ENCODE peak calls at places on chromosomes 11 and 22, in five cellular contexts. One of them, this sample, is unnamed.

GRCh38 chr11:132231656-132232173 is 861.3 kb downstream of the NTM start:
- DNase-seq in Calu3: no peak
- DNase-seq in cardiac muscle cell: no peak
- DNase-seq in mucosa of descending colon: no peak
- DNase-seq in HL-60: no peak
- DNase-seq in this sample: no peak

GRCh38 chr22:35838849-35839646 is 121.4 kb downstream of the APOL5 start:
- DNase-seq in Calu3: peak; percentile 27
- DNase-seq in cardiac muscle cell: peak; percentile 60
- DNase-seq in mucosa of descending colon: no peak
- DNase-seq in HL-60: no peak
- DNase-seq in this sample: peak; percentile 11

GRCh38 chr22:49925525-49926128 is 7.2 kb downstream of the CRELD2 start:
- DNase-seq in Calu3: no peak
- DNase-seq in cardiac muscle cell: no peak
- DNase-seq in mucosa of descending colon: peak; percentile 75
- DNase-seq in HL-60: peak; percentile 83
- DNase-seq in this sample: no peak

GRCh38 chr22:28570697-28571373 is 108.8 kb downstream of the TTC28 start:
- DNase-seq in Calu3: no peak
- DNase-seq in cardiac muscle cell: no peak
- DNase-seq in mucosa of descending colon: no peak
- DNase-seq in HL-60: no peak
- DNase-seq in this sample: no peak

GRCh38 chr22:21949948-21950347 is 2.7 kb downstream of the PPM1F start:
- DNase-seq in Calu3: no peak
- DNase-seq in cardiac muscle cell: no peak
- DNase-seq in mucosa of descending colon: no peak
- DNase-seq in HL-60: no peak
- DNase-seq in this sample: no peak

GRCh38 chr11:16052750-16053149 is 303.6 kb downstream of the SOX6 start:
- DNase-seq in Calu3: no peak
- DNase-seq in cardiac muscle cell: no peak
- DNase-seq in mucosa of descending colon: no peak
- DNase-seq in HL-60: no peak
- DNase-seq in this sample: no peak

GRCh38 chr11:120546312-120547205 is 35.0 kb downstream of the GRIK4 start:
- DNase-seq in Calu3: peak; percentile 46
- DNase-seq in cardiac muscle cell: no peak
- DNase-seq in mucosa of descending colon: peak; percentile 69
- DNase-seq in HL-60: no peak
- DNase-seq in this sample: peak; percentile 54

GRCh38 chr11:20739004-20739612 is 69.7 kb downstream of the NELL1 start:
- DNase-seq in Calu3: no peak
- DNase-seq in cardiac muscle cell: peak; percentile 14
- DNase-seq in mucosa of descending colon: no peak
- DNase-seq in HL-60: no peak
- DNase-seq in this sample: no peak

GRCh38 chr11:124897681-124898680 is at the start of gene ROBO4:
- DNase-seq in Calu3: no peak
- DNase-seq in cardiac muscle cell: no peak
- DNase-seq in mucosa of descending colon: no peak
- DNase-seq in HL-60: no peak
- DNase-seq in this sample: no peak

GRCh38 chr22:19756288-19757128 is 4.1 kb upstream of the TBX1 start:
- DNase-seq in Calu3: peak; percentile 82
- DNase-seq in cardiac muscle cell: peak; percentile 62
- DNase-seq in mucosa of descending colon: no peak
- DNase-seq in HL-60: peak; percentile 49
- DNase-seq in this sample: peak; percentile 65

GRCh38 chr11:130403967-130404366 is 24.4 kb downstream of the ADAMTS8 start:
- DNase-seq in Calu3: no peak
- DNase-seq in cardiac muscle cell: no peak
- DNase-seq in mucosa of descending colon: no peak
- DNase-seq in HL-60: no peak
- DNase-seq in this sample: no peak

GRCh38 chr11:122784325-122785155 is 53.8 kb upstream of the CRTAM start:
- DNase-seq in Calu3: no peak
- DNase-seq in cardiac muscle cell: peak; percentile 16
- DNase-seq in mucosa of descending colon: no peak
- DNase-seq in HL-60: no peak
- DNase-seq in this sample: no peak

GRCh38 chr11:122781378-122782040 is 56.8 kb upstream of the CRTAM start:
- DNase-seq in Calu3: peak; percentile 82
- DNase-seq in cardiac muscle cell: peak; percentile 92
- DNase-seq in mucosa of descending colon: peak; percentile 72
- DNase-seq in HL-60: peak; percentile 78
- DNase-seq in this sample: peak; percentile 91

GRCh38 chr11:122786896-122787295 is 51.4 kb upstream of the CRTAM start:
- DNase-seq in Calu3: no peak
- DNase-seq in cardiac muscle cell: no peak
- DNase-seq in mucosa of descending colon: no peak
- DNase-seq in HL-60: no peak
- DNase-seq in this sample: no peak

GRCh38 chr11:122782222-122782621 is 56.1 kb upstream of the CRTAM start:
- DNase-seq in Calu3: no peak
- DNase-seq in cardiac muscle cell: no peak
- DNase-seq in mucosa of descending colon: no peak
- DNase-seq in HL-60: no peak
- DNase-seq in this sample: no peak

DNA sequence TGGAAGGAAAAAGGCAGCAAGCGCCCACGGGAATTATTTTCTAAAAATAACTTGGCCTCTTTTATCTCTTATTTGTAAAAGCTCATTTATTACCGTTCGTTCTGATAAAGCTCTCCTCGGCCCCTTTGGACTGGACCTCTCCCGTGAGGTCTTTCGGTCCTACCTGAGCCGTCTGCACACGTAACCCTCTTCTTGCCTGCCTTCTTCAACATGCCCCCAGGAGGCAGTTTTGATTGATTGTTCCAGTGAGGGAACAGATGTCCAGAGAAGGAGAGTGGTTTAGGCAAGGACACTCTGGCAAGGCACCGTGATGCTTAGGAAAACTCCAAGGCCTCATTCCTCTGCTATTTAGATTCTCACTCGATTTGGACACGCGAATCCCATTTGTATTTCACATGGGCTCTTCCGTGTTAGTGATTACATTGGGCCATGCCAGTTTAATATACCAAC is 53.1 kb upstream of the CRTAM start:
- DNase-seq in Calu3: no peak
- DNase-seq in cardiac muscle cell: no peak
- DNase-seq in mucosa of descending colon: no peak
- DNase-seq in HL-60: no peak
- DNase-seq in this sample: no peak
- TF ChIP-seq CTCF in Calu3: no peak
- TF ChIP-seq CTCF in cardiac muscle cell: no peak
- TF ChIP-seq CTCF in mucosa of descending colon: no peak
- TF ChIP-seq CTCF in HL-60: no peak
- TF ChIP-seq CTCF in this sample: no peak

DNA sequence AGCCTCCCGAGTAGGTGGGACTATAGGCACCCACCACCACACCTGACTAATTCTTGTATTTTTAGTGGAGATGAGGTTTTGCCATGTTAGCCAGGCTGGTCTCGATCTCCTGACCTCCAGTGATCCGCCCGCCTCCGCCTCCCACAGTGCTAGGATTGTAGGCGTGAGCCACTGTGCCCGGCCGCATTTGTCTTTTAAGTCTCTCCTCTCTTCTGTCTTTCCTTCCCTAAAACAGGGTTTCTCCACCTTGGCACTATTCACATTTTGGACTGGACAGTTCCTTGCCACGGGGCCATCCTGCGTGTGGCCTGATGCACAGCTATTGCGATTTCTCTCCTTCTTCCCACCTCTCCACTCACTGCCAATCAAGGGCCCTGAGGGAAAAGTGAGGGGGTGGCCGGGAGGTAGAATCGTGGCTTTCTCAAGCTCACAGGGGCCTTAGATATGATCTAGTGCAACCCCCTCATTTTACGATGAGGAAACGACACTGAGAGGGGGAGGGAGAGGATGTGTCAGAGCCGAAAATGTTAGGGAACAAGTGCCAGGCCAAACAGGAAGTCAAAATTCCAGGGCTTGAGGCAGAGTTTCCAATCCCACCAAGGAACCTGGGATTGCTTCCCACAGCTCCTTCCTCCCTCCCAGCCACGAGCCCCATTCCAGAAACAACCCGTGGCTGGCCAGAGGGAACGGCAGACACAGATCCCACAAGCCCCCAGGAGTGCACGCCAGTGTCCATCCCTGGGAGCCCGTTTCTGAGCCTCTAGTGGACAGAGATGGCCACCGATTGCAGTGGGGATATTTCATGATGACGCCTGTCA is 21.2 kb downstream of the SCGB1A1 start:
- DNase-seq in Calu3: no peak
- DNase-seq in cardiac muscle cell: no peak
- DNase-seq in mucosa of descending colon: no peak
- DNase-seq in HL-60: no peak
- DNase-seq in this sample: no peak
- TF ChIP-seq CTCF in Calu3: no peak
- TF ChIP-seq CTCF in cardiac muscle cell: no peak
- TF ChIP-seq CTCF in mucosa of descending colon: no peak
- TF ChIP-seq CTCF in HL-60: no peak
- TF ChIP-seq CTCF in this sample: no peak

GRCh38 chr11:73330569-73331093 is 22.6 kb downstream of the ARHGEF17 start:
- DNase-seq in Calu3: no peak
- DNase-seq in cardiac muscle cell: peak; percentile 49
- DNase-seq in mucosa of descending colon: no peak
- DNase-seq in HL-60: no peak
- DNase-seq in this sample: peak; percentile 39
- TF ChIP-seq CTCF in Calu3: no peak
- TF ChIP-seq CTCF in cardiac muscle cell: peak; percentile 58
- TF ChIP-seq CTCF in mucosa of descending colon: no peak
- TF ChIP-seq CTCF in HL-60: no peak
- TF ChIP-seq CTCF in this sample: no peak

DNA sequence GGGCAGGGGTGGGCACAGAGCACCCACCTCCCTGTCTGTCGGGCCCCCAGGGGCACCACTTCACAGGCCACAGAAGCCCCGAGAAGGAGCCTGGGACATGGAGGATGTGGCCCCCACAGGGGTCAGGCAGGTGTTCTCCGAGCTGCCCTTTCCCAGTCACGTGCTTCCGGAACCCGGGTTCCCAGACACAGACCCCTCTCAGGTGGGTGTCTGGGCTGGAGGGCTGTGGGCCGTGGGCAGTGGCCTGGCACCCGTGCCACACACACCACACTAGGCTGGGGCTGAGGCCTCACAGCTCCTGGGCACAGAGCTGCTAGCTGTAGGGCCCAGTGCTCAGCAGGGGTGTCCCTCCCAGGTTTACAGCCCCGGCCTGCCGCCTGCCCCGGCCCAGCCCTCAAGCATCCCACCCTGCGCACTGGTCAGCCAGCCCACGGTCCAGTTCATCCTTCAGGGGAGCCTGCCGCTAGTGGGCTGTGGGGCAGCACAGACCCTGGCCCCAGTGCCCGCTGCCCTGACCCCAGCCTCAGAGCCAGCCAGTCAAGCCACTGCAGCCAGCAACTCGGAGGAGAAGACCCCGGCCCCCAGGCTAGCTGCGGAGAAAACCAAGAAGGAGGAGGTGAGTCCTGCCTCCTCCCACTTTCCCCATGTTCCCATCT is 5.5 kb downstream of the IRF7 start:
- DNase-seq in Calu3: no peak
- DNase-seq in cardiac muscle cell: no peak
- DNase-seq in mucosa of descending colon: peak; percentile 45
- DNase-seq in HL-60: no peak
- DNase-seq in this sample: no peak
- TF ChIP-seq CTCF in Calu3: no peak
- TF ChIP-seq CTCF in cardiac muscle cell: no peak
- TF ChIP-seq CTCF in mucosa of descending colon: no peak
- TF ChIP-seq CTCF in HL-60: no peak
- TF ChIP-seq CTCF in this sample: no peak

DNA sequence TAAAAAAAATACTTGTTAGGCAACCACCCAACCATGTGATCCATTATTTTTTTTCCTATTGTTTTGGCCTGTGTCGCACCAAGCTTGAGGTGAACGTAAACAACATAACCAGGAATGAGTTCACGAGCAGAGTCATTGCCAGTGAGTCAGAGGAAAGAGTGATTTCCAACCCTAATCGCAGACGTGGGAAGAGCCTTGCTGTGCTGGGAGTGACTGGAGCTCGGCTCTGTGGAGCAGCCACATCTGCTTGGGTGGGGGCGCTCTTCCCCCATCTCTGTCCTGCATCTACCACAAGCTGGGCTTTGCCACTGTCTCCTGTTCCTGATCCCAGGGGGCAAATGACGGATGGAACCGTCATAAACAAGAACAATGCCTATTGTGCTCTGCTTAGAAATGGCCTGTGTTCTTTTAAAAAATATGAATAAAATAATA is 210.0 kb downstream of the KIRREL3 start:
- DNase-seq in Calu3: no peak
- DNase-seq in cardiac muscle cell: no peak
- DNase-seq in mucosa of descending colon: no peak
- DNase-seq in HL-60: no peak
- DNase-seq in this sample: no peak
- TF ChIP-seq CTCF in Calu3: no peak
- TF ChIP-seq CTCF in cardiac muscle cell: peak; percentile 5
- TF ChIP-seq CTCF in mucosa of descending colon: no peak
- TF ChIP-seq CTCF in HL-60: no peak
- TF ChIP-seq CTCF in this sample: no peak

DNA sequence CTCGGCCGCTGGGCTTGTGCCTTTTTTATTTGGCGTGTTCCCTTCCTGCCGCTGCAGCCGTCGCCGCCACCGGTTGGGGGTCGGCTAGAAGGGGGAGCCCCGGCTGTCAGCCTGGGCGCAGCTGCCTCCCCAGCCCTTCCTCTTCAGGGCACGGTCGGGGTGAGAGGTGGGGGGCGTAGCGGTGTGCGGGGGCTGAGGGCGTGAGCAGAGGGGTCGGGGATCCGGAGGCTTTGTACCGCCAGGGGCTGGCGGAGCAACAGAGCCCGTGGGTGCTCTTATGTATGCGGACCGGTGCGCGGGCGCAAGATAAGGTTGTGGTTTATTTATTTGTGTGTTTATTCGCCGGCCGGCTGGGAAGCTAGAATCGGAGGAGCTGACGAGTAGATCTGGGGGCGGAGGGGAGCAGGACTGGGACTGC is 482 bp downstream of the ZBTB16 start:
- DNase-seq in Calu3: no peak
- DNase-seq in cardiac muscle cell: peak; percentile 53
- DNase-seq in mucosa of descending colon: no peak
- DNase-seq in HL-60: peak; percentile 70
- DNase-seq in this sample: no peak
- TF ChIP-seq CTCF in Calu3: no peak
- TF ChIP-seq CTCF in cardiac muscle cell: peak; percentile 14
- TF ChIP-seq CTCF in mucosa of descending colon: no peak
- TF ChIP-seq CTCF in HL-60: no peak
- TF ChIP-seq CTCF in this sample: no peak

GRCh38 chr11:894575-895201 is 15.9 kb downstream of the CHID1 start:
- DNase-seq in Calu3: no peak
- DNase-seq in cardiac muscle cell: no peak
- DNase-seq in mucosa of descending colon: no peak
- DNase-seq in HL-60: no peak
- DNase-seq in this sample: no peak
- TF ChIP-seq CTCF in Calu3: no peak
- TF ChIP-seq CTCF in cardiac muscle cell: no peak
- TF ChIP-seq CTCF in mucosa of descending colon: no peak
- TF ChIP-seq CTCF in HL-60: no peak
- TF ChIP-seq CTCF in this sample: no peak

This sample was measured in nephron progenitor cell.